ENCODE peak calls at places on chromosomes 7 and 10, in nine cellular contexts. E is fibroblast of mammary gland; L is fibroblast of the aortic adventitia; F is CD8-positive, alpha-beta T cell; V is fibroblast of pulmonary artery; C is tibial nerve; P is tibial artery; H is IMR-90; M is LNCaP clone FGC. Z is an unnamed sample.

GRCh38 chr7:37986780-37987380 is 66.4 kb downstream of the EPDR1 start:
- DNase-seq in E (peak), L (peak), F (no peak), V (no peak), C (no peak), P (no peak), H (no peak), M (no peak), Z (no peak)

GRCh38 chr7:125061776-125062397 is 132.3 kb upstream of the POT1 start:
- DNase-seq in E (peak), L (peak), F (no peak), V (peak), C (no peak), P (no peak), H (peak), M (no peak), Z (no peak)

GRCh38 chr10:114311023-114311422 is 72.0 kb downstream of the VWA2 start:
- DNase-seq in E (no peak), L (no peak), F (no peak), V (no peak), C (no peak), P (no peak), H (no peak), M (no peak), Z (no peak)

GRCh38 chr10:26556756-26557640 is 118.9 kb downstream of the APBB1IP start:
- DNase-seq in E (peak), L (peak), F (peak), V (peak), C (no peak), P (no peak), H (peak), M (peak), Z (peak)

GRCh38 chr10:24462340-24462739 is 253.4 kb downstream of the KIAA1217 start:
- DNase-seq in E (no peak), L (no peak), F (no peak), V (no peak), C (no peak), P (no peak), H (no peak), M (no peak), Z (no peak)

GRCh38 chr10:60430836-60431597 is 41.3 kb upstream of the ANK3 start:
- DNase-seq in E (peak), L (peak), F (no peak), V (no peak), C (no peak), P (no peak), H (peak), M (no peak), Z (no peak)

GRCh38 chr10:123666318-123667291 is at the start of gene GPR26:
- DNase-seq in E (no peak), L (no peak), F (no peak), V (no peak), C (no peak), P (no peak), H (no peak), M (no peak), Z (peak)

GRCh38 chr7:77685219-77685618 is 11.0 kb upstream of the RSBN1L start:
- DNase-seq in E (peak), L (no peak), F (no peak), V (no peak), C (no peak), P (no peak), H (no peak), M (peak), Z (no peak)

GRCh38 chr7:92988051-92988450 is 129.7 kb downstream of the SAMD9 start:
- DNase-seq in E (peak), L (peak), F (no peak), V (peak), C (no peak), P (no peak), H (peak), M (peak), Z (no peak)
- TF ChIP-seq CTCF in E (peak), L (peak), F (no peak), V (peak), C (peak), P (peak), H (peak), M (peak), Z (peak)

DNA sequence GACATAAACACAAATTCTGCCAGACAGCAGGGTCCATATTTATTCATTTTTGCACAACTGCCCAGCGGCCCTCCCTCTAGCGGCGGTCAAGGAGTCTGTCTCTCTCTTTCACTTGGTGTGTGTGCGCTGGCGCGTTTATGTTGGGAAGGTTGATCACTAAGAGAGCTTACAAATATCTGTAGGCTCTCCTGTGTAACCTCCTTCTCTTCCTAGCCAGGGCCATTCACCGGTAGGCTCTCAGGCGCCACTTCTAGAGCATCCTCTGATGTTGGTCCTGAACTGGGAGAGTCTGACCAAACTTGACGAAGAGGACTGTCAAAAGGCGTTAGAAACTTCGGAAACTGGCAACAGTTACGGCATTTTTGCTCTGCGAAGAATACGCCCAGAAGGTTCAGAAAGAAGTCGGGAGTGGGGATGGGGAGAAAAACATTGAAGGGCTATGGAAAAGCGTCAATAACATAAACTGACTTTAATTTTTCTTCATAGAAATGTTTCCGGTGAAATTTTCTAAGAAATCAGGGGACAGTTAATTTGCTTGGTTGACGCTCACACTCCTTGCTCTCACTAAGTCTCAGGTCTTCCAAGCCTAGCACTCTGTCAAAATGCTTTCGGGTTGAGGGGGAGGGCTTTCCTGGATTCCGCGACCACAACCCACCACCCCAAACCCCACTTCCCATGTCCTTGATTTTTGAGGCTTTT is 731.1 kb downstream of the ZWINT start:
- DNase-seq in E (peak), L (no peak), F (no peak), V (peak), C (no peak), P (no peak), H (peak), M (no peak), Z (peak)
- TF ChIP-seq CTCF in E (peak), L (peak), F (no peak), V (peak), C (peak), P (no peak), H (peak), M (peak), Z (peak)

DNA sequence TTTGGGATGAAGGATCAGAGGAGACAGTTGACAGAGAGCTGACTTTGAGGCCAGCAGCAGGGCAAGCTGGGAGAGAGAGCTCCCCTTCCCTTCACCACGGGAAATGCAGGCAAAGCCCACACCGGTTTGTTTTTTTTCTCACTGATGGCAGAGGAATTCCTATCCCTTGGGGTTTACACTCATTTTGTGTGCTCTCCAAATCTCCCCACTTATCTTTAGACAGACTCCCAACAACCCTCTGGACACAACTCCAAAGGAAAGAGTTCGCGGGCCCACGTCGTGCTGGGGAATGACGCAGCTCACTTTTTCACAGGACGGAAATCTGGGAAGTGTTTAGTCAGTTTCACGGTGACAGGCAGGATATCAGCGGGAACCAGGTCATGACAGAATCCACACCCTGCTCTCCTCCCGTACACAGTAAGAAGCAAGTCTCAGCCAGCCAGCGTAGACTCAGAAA is 68.3 kb upstream of the FAM171A1 start:
- DNase-seq in E (peak), L (peak), F (no peak), V (peak), C (no peak), P (peak), H (peak), M (no peak), Z (no peak)
- TF ChIP-seq CTCF in E (peak), L (peak), F (no peak), V (peak), C (no peak), P (peak), H (peak), M (no peak), Z (peak)

DNA sequence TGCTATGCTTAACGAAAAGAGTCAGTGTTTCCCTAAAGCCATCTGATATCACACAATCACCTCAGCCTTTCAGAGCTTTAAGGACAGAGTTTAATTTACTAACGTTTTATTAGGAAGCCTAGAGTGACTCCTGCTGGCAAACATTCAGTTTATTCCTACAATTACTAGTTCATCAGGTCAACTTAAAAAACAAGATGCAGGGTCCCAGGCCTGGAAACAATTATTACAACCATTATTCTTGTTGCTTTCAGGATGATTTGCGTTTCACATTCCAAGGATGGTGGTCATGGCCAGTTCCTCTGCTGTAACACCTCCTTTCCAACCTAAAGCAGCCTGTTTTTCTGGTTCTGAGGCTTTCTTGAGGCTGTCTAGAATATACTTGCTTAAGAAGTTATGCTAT is 1.5 kb upstream of the FAM53B start:
- DNase-seq in E (peak), L (peak), F (no peak), V (peak), C (no peak), P (no peak), H (peak), M (no peak), Z (no peak)
- TF ChIP-seq CTCF in E (peak), L (peak), F (peak), V (peak), C (peak), P (no peak), H (peak), M (peak), Z (peak)

DNA sequence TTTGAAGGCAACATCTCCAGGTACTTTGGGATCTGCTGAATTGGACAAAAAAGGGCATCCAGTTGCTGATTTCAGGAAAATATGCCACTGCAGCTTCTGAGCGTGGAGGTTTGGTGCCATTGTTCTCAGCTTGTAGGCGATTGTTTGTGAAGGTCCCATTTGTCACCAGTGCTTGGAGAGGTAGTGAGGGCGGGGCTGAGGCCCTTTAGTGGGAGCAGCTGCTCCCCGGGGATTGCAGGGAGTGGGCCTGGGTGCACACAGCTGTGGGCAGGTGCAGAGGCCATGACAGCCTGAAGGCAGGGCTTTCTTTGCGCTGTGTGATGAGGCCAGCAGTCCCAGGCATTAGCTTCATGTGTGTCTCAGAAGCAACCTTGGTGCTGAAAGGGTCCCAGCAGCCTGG is 3.9 kb downstream of the FAM20C start:
- DNase-seq in E (no peak), L (no peak), F (no peak), V (no peak), C (no peak), P (no peak), H (no peak), M (no peak), Z (no peak)
- TF ChIP-seq CTCF in E (no peak), L (no peak), F (no peak), V (no peak), C (no peak), P (no peak), H (no peak), M (no peak), Z (no peak)

GRCh38 chr7:23261843-23262452 is 15.4 kb downstream of the GPNMB start:
- DNase-seq in E (peak), L (peak), F (peak), V (peak), C (no peak), P (peak), H (peak), M (no peak), Z (peak)
- TF ChIP-seq CTCF in E (peak), L (peak), F (peak), V (peak), C (peak), P (peak), H (peak), M (peak), Z (peak)